ENCODE peak calls at places on chromosomes 3 and 15, in eight cellular contexts. O is K562; L is IMR-90; P is aorta; J is stimulated activated CD4-positive, alpha-beta T cell treated with anti-CD3 and anti-CD28 coated beads, Interleukin-4, amount 100 ng/mL, for 24 hours; D is A549; V is LoVo; I is NCI-H1694 treated with DMSO at 0.1 percent for 48 hours. K is an unnamed sample.

GRCh38 chr3:171101982-171102610 is 75.6 kb upstream of the SLC2A2 start:
- DNase-seq in O (no peak), L (peak; percentile 81), P (no peak), J (no peak), D (no peak), V (no peak), I (no peak), K (no peak)

GRCh38 chr15:90376789-90377188 is 11.3 kb upstream of the IQGAP1 start:
- DNase-seq in O (no peak), L (no peak), P (no peak), J (peak; percentile 61), D (no peak), V (no peak), I (no peak), K (no peak)

GRCh38 chr15:31177936-31178335 is 76.4 kb upstream of the TRPM1 start:
- DNase-seq in O (no peak), L (no peak), P (no peak), J (no peak), D (no peak), V (no peak), I (no peak), K (no peak)

GRCh38 chr3:66480666-66481065 is 20.2 kb downstream of the LRIG1 start:
- DNase-seq in O (no peak), L (peak; percentile 41), P (no peak), J (peak; percentile 67), D (no peak), V (no peak), I (no peak), K (no peak)

GRCh38 chr3:183829466-183829865 is 4.1 kb upstream of the MAP6D1 start:
- DNase-seq in O (no peak), L (no peak), P (no peak), J (no peak), D (no peak), V (no peak), I (peak; percentile 25), K (no peak)

GRCh38 chr15:89490550-89491315 is 5.7 kb downstream of the RHCG start:
- DNase-seq in O (no peak), L (no peak), P (no peak), J (no peak), D (no peak), V (no peak), I (no peak), K (no peak)

GRCh38 chr15:62940755-62941361 is 101.7 kb upstream of the TPM1 start:
- DNase-seq in O (no peak), L (peak; percentile 98), P (peak; percentile 90), J (peak; percentile 14), D (peak; percentile 60), V (no peak), I (no peak), K (peak; percentile 45)

GRCh38 chr15:51144021-51144532 is 49.4 kb upstream of the TNFAIP8L3 start:
- DNase-seq in O (peak; percentile 48), L (peak; percentile 76), P (no peak), J (no peak), D (peak; percentile 57), V (no peak), I (no peak), K (peak; percentile 50)

GRCh38 chr3:171306631-171307030 is 153.6 kb downstream of the TNIK start:
- DNase-seq in O (no peak), L (peak; percentile 99), P (peak; percentile 80), J (no peak), D (peak; percentile 10), V (no peak), I (peak; percentile 3), K (peak; percentile 87)

GRCh38 chr3:81462921-81463320 is 298.5 kb downstream of the GBE1 start:
- DNase-seq in O (no peak), L (no peak), P (no peak), J (no peak), D (no peak), V (no peak), I (no peak), K (peak; percentile 39)

GRCh38 chr3:16290007-16290826 is 25.2 kb downstream of the OXNAD1 start:
- DNase-seq in O (peak; percentile 48), L (peak; percentile 67), P (no peak), J (peak; percentile 65), D (peak; percentile 47), V (peak; percentile 12), I (peak; percentile 19), K (no peak)

GRCh38 chr3:120214161-120214560 is 70.9 kb downstream of the GPR156 start:
- DNase-seq in O (no peak), L (no peak), P (no peak), J (no peak), D (no peak), V (no peak), I (peak; percentile 50), K (peak; percentile 47)

GRCh38 chr3:183244219-183244618 is 8.8 kb upstream of the B3GNT5 start:
- DNase-seq in O (no peak), L (no peak), P (no peak), J (no peak), D (no peak), V (no peak), I (no peak), K (no peak)

GRCh38 chr3:190012784-190013183 is 107.9 kb downstream of the P3H2 start:
- DNase-seq in O (no peak), L (no peak), P (no peak), J (no peak), D (peak; percentile 42), V (peak; percentile 72), I (no peak), K (no peak)

GRCh38 chr3:173287361-173287760 is 110.2 kb upstream of the NLGN1 start:
- DNase-seq in O (no peak), L (no peak), P (no peak), J (no peak), D (no peak), V (no peak), I (no peak), K (no peak)

GRCh38 chr3:160876568-160877100 is 120.6 kb downstream of the PPM1L start:
- DNase-seq in O (no peak), L (no peak), P (no peak), J (no peak), D (no peak), V (no peak), I (no peak), K (no peak)

GRCh38 chr3:119125742-119126507 is 20.0 kb upstream of the TEX55 start:
- DNase-seq in O (no peak), L (no peak), P (no peak), J (no peak), D (no peak), V (no peak), I (no peak), K (no peak)

GRCh38 chr3:119294889-119295769 is 946 bp downstream of the ARHGAP31 start:
- DNase-seq in O (no peak), L (peak; percentile 37), P (no peak), J (peak; percentile 61), D (peak; percentile 28), V (no peak), I (no peak), K (peak; percentile 71)

GRCh38 chr3:60188803-60189202 is 1062.4 kb downstream of the FHIT start:
- DNase-seq in O (no peak), L (no peak), P (no peak), J (no peak), D (no peak), V (no peak), I (no peak), K (no peak)

GRCh38 chr3:104763007-104763406 is 603.7 kb upstream of the ALCAM start:
- DNase-seq in O (no peak), L (peak; percentile 44), P (peak; percentile 22), J (no peak), D (no peak), V (no peak), I (no peak), K (peak; percentile 5)

GRCh38 chr15:31483053-31483923 is 156.7 kb downstream of the KLF13 start:
- DNase-seq in O (no peak), L (no peak), P (no peak), J (peak; percentile 46), D (no peak), V (no peak), I (no peak), K (no peak)

GRCh38 chr3:53498993-53499641 is 4.7 kb downstream of the CACNA1D start:
- DNase-seq in O (peak; percentile 11), L (no peak), P (no peak), J (no peak), D (no peak), V (no peak), I (no peak), K (no peak)

GRCh38 chr15:68054658-68055223 is 626 bp downstream of the PIAS1 start:
- DNase-seq in O (peak; percentile 70), L (peak; percentile 21), P (peak; percentile 87), J (peak; percentile 35), D (peak; percentile 42), V (peak; percentile 27), I (peak; percentile 29), K (peak; percentile 41)

GRCh38 chr15:28960979-28961378 is 75.2 kb downstream of the APBA2 start:
- DNase-seq in O (no peak), L (peak; percentile 95), P (no peak), J (no peak), D (peak; percentile 89), V (peak; percentile 72), I (no peak), K (no peak)

GRCh38 chr3:72224804-72225509 is 440.0 kb upstream of the PROK2 start:
- DNase-seq in O (peak; percentile 41), L (no peak), P (no peak), J (no peak), D (no peak), V (no peak), I (no peak), K (no peak)

GRCh38 chr15:70128757-70129140 is 31.0 kb upstream of the TLE3 start:
- DNase-seq in O (no peak), L (no peak), P (no peak), J (no peak), D (no peak), V (no peak), I (no peak), K (no peak)

GRCh38 chr3:45095916-45096526 is 50.2 kb downstream of the CDCP1 start:
- DNase-seq in O (no peak), L (no peak), P (no peak), J (no peak), D (no peak), V (no peak), I (no peak), K (no peak)

GRCh38 chr3:52683611-52684010 is 2.1 kb downstream of the PBRM1 start:
- DNase-seq in O (no peak), L (no peak), P (peak; percentile 79), J (no peak), D (no peak), V (no peak), I (no peak), K (no peak)

GRCh38 chr3:27166888-27167287 is 202.3 kb downstream of the NEK10 start:
- DNase-seq in O (no peak), L (peak; percentile 91), P (no peak), J (no peak), D (peak; percentile 3), V (peak; percentile 20), I (no peak), K (no peak)

GRCh38 chr15:79990997-79991334 is 20.0 kb upstream of the BCL2A1 start:
- DNase-seq in O (no peak), L (no peak), P (no peak), J (no peak), D (no peak), V (no peak), I (no peak), K (no peak)

GRCh38 chr3:108518895-108519294 is 8.5 kb upstream of the MYH15 start:
- DNase-seq in O (no peak), L (peak; percentile 18), P (no peak), J (no peak), D (no peak), V (no peak), I (no peak), K (no peak)

GRCh38 chr15:101526890-101527289 is 37.4 kb upstream of the PCSK6 start:
- DNase-seq in O (no peak), L (no peak), P (no peak), J (no peak), D (no peak), V (no peak), I (no peak), K (no peak)

GRCh38 chr3:18652781-18653180 is 227.6 kb upstream of the SATB1 start:
- DNase-seq in O (no peak), L (no peak), P (no peak), J (no peak), D (no peak), V (no peak), I (no peak), K (no peak)

GRCh38 chr3:149610351-149611105 is 47.3 kb downstream of the WWTR1 start:
- DNase-seq in O (no peak), L (peak; percentile 50), P (no peak), J (no peak), D (no peak), V (no peak), I (no peak), K (peak; percentile 93)